ENCODE peak calls at places on chromosome 12, in nine cellular contexts. B, M, N, X, D, K, F, C and U are unnamed samples.

GRCh38 chr12:101795013-101795412 is 35.7 kb downstream of the GNPTAB start:
- DNase-seq in B (no peak), M (no peak), N (no peak), X (no peak), D (no peak), K (no peak), F (no peak), C (no peak), U (no peak)

GRCh38 chr12:123972448-123973401 is at the start of the genes CCDC92 and ZNF664:
- DNase-seq in B (peak; percentile 85), M (peak; percentile 98), N (peak; percentile 98), X (peak; percentile 96), D (peak; percentile 93), K (peak; percentile 35), F (peak; percentile 94), C (peak; percentile 93), U (peak; percentile 95)

GRCh38 chr12:51520576-51521325 is 70.3 kb upstream of the SCN8A start:
- DNase-seq in B (no peak), M (no peak), N (no peak), X (peak; percentile 80), D (no peak), K (no peak), F (no peak), C (no peak), U (peak; percentile 54)

GRCh38 chr12:131758016-131758739 is 47.3 kb downstream of the SFSWAP start:
- DNase-seq in B (no peak), M (no peak), N (no peak), X (no peak), D (no peak), K (no peak), F (no peak), C (no peak), U (peak; percentile 72)

GRCh38 chr12:52600941-52601481 is at the start of gene KRT72:
- DNase-seq in B (no peak), M (no peak), N (no peak), X (peak; percentile 51), D (no peak), K (no peak), F (no peak), C (no peak), U (no peak)

GRCh38 chr12:49507139-49507538 is 31.7 kb upstream of the KCNH3 start:
- DNase-seq in B (peak; percentile 68), M (no peak), N (no peak), X (no peak), D (no peak), K (peak; percentile 89), F (no peak), C (no peak), U (no peak)

GRCh38 chr12:108724890-108725151 is 6.5 kb downstream of the CORO1C start:
- DNase-seq in B (no peak), M (no peak), N (no peak), X (no peak), D (no peak), K (no peak), F (no peak), C (no peak), U (no peak)

GRCh38 chr12:12779529-12779928 is 5.9 kb upstream of the APOLD1 start:
- DNase-seq in B (peak; percentile 88), M (no peak), N (peak; percentile 86), X (no peak), D (no peak), K (peak; percentile 76), F (no peak), C (no peak), U (no peak)

GRCh38 chr12:34399631-34400422 is 377.5 kb downstream of the ALG10 start:
- DNase-seq in B (no peak), M (peak; percentile 2), N (no peak), X (peak; percentile 9), D (no peak), K (no peak), F (peak; percentile 10), C (no peak), U (peak; percentile 75)

GRCh38 chr12:90102957-90103652 is 394.5 kb upstream of the ATP2B1 start:
- DNase-seq in B (peak; percentile 61), M (peak; percentile 20), N (peak; percentile 54), X (no peak), D (no peak), K (no peak), F (no peak), C (no peak), U (no peak)

GRCh38 chr12:115020091-115020490 is 336.1 kb upstream of the TBX3 start:
- DNase-seq in B (no peak), M (no peak), N (no peak), X (no peak), D (no peak), K (no peak), F (no peak), C (no peak), U (no peak)

GRCh38 chr12:42568952-42569916 is 20.3 kb downstream of the PRICKLE1 start:
- DNase-seq in B (peak; percentile 54), M (peak; percentile 40), N (peak; percentile 82), X (no peak), D (no peak), K (peak; percentile 30), F (no peak), C (no peak), U (no peak)

GRCh38 chr12:13091831-13092230 is 11.6 kb downstream of the GSG1 start:
- DNase-seq in B (no peak), M (no peak), N (no peak), X (no peak), D (no peak), K (no peak), F (no peak), C (no peak), U (no peak)

GRCh38 chr12:6097384-6097783 is 27.1 kb downstream of the VWF start:
- DNase-seq in B (no peak), M (no peak), N (no peak), X (no peak), D (no peak), K (no peak), F (no peak), C (no peak), U (no peak)

GRCh38 chr12:16600525-16600924 is 5.4 kb downstream of the LMO3 start:
- DNase-seq in B (no peak), M (no peak), N (no peak), X (no peak), D (no peak), K (no peak), F (no peak), C (no peak), U (no peak)

GRCh38 chr12:31021809-31022492 is 51.7 kb upstream of the DDX11 start:
- DNase-seq in B (no peak), M (no peak), N (peak; percentile 22), X (no peak), D (no peak), K (no peak), F (no peak), C (no peak), U (no peak)